ENCODE peak calls at places on chromosomes 12 and 14, in seven cellular contexts. V is kidney epithelial cell, B is NCI-H2029 treated with DMSO at 0.1 percent for 48 hours, G is adipocyte, U is pancreas, Z is NCI-H1694, P is uterus. L is an unnamed sample.

GRCh38 chr12:56670836-56671235 is 17.2 kb downstream of the PTGES3 start:
- DNase-seq in V (no peak), B (no peak), G (no peak), U (no peak), Z (no peak), P (no peak), L (no peak)

GRCh38 chr12:52125499-52125900 is 46.0 kb downstream of the SMIM41 start:
- DNase-seq in V (no peak), B (no peak), G (no peak), U (no peak), Z (no peak), P (no peak), L (no peak)

GRCh38 chr14:69749956-69750355 is 17.0 kb upstream of the SRSF5 start:
- DNase-seq in V (no peak), B (no peak), G (no peak), U (no peak), Z (no peak), P (no peak), L (no peak)

GRCh38 chr14:99388286-99388685 is 92.4 kb downstream of the SETD3 start:
- DNase-seq in V (no peak), B (no peak), G (no peak), U (no peak), Z (no peak), P (no peak), L (no peak)

GRCh38 chr12:108241961-108242360 is 97.2 kb downstream of the CMKLR1 start:
- DNase-seq in V (no peak), B (no peak), G (no peak), U (no peak), Z (no peak), P (no peak), L (no peak)

GRCh38 chr14:73761621-73762355 is 47.6 kb upstream of the PNMA1 start:
- DNase-seq in V (no peak), B (no peak), G (no peak), U (no peak), Z (no peak), P (no peak), L (no peak)

GRCh38 chr12:111178194-111179081 is 190.5 kb downstream of the PHETA1 start:
- DNase-seq in V (no peak), B (no peak), G (no peak), U (no peak), Z (no peak), P (no peak), L (no peak)

GRCh38 chr14:71324767-71325272 is 417.6 kb downstream of the PCNX1 start:
- DNase-seq in V (no peak), B (no peak), G (peak), U (no peak), Z (no peak), P (no peak), L (no peak)

GRCh38 chr14:104143071-104143470 is 4.7 kb downstream of the KIF26A start:
- DNase-seq in V (no peak), B (no peak), G (no peak), U (no peak), Z (no peak), P (no peak), L (no peak)

GRCh38 chr14:75242546-75243273 is 35.9 kb upstream of the FOS start:
- DNase-seq in V (no peak), B (no peak), G (peak), U (no peak), Z (peak), P (no peak), L (peak)

GRCh38 chr12:50572275-50572674 is 67.5 kb downstream of the DIP2B start:
- DNase-seq in V (no peak), B (no peak), G (peak), U (no peak), Z (no peak), P (peak), L (peak)

GRCh38 chr12:49133014-49133413 is 1.8 kb upstream of the TUBA1B start:
- DNase-seq in V (no peak), B (no peak), G (no peak), U (no peak), Z (no peak), P (no peak), L (no peak)